ENCODE peak calls at places on chromosomes 12 and 14, in four cellular contexts. K is cardiac muscle cell; Q is tibial artery; W is CD4-positive, alpha-beta T cell. I is an unnamed sample.
A peak's percentile ranks its signal among the peaks of the same experiment; 100 is the strongest.

GRCh38 chr14:101603096-101603495 is 41.8 kb downstream of the DIO3 start:
- DNase-seq in Q (no peak), K (no peak), W (no peak), I (no peak)

GRCh38 chr14:78157855-78158436 is 12.2 kb upstream of the NRXN3 start:
- DNase-seq in Q (no peak), W (no peak), K (peak; percentile 24), I (no peak)

GRCh38 chr12:57241556-57242310 is 9.3 kb downstream of the STAC3 start:
- DNase-seq in K (no peak), Q (peak; percentile 63), W (no peak), I (peak; percentile 92)

GRCh38 chr12:117155278-117156060 is 34.8 kb downstream of the FBXO21 start:
- DNase-seq in W (peak; percentile 71), Q (no peak), K (peak; percentile 22), I (no peak)

GRCh38 chr12:39619316-39619659 is 315 bp downstream of the ABCD2 start:
- DNase-seq in W (no peak), K (peak; percentile 28), Q (no peak), I (no peak)

GRCh38 chr14:90805662-90806548 is 10.3 kb downstream of the TTC7B start:
- DNase-seq in K (peak; percentile 38), W (no peak), Q (no peak), I (no peak)

GRCh38 chr14:81684696-81685095 is 151.0 kb upstream of the SEL1L start:
- DNase-seq in K (no peak), W (no peak), Q (no peak), I (no peak)

GRCh38 chr12:102755271-102755670 is 161.8 kb downstream of the PAH start:
- DNase-seq in Q (no peak), W (no peak), K (no peak), I (no peak)

GRCh38 chr14:104142136-104143041 is 4.0 kb downstream of the KIF26A start:
- DNase-seq in W (no peak), K (no peak), Q (peak; percentile 48), I (peak; percentile 58)

GRCh38 chr12:64120568-64120967 is 101.5 kb downstream of the KICS2 start:
- DNase-seq in W (no peak), Q (no peak), K (no peak), I (no peak)

GRCh38 chr12:76083761-76084276 is 666 bp downstream of the NAP1L1 start:
- DNase-seq in K (peak; percentile 78), W (peak; percentile 68), Q (peak; percentile 79), I (no peak)

GRCh38 chr12:8890313-8891084 is 23.8 kb upstream of the PHC1 start:
- DNase-seq in Q (no peak), K (peak; percentile 68), W (peak; percentile 49), I (no peak)

GRCh38 chr12:54593135-54593534 is 4.7 kb upstream of the PPP1R1A start:
- DNase-seq in W (no peak), Q (no peak), K (no peak), I (no peak)

GRCh38 chr14:91059576-91060471 is 617 bp downstream of the RPS6KA5 start:
- DNase-seq in W (peak; percentile 52), K (peak; percentile 6), Q (peak; percentile 68), I (peak; percentile 93)

GRCh38 chr12:25384038-25384953 is 133.6 kb upstream of the KRAS start:
- DNase-seq in K (peak; percentile 2), Q (no peak), W (peak; percentile 5), I (no peak)

GRCh38 chr12:116727902-116728301 is 10.0 kb downstream of the SPRING1 start:
- DNase-seq in W (no peak), Q (no peak), K (no peak), I (no peak)

GRCh38 chr14:92637228-92637627 is 111.2 kb downstream of the LGMN start:
- DNase-seq in Q (no peak), K (peak; percentile 33), W (no peak), I (peak; percentile 79)

GRCh38 chr14:85579957-85580356 is 50.0 kb downstream of the FLRT2 start:
- DNase-seq in W (no peak), Q (no peak), K (no peak), I (no peak)

GRCh38 chr12:112169086-112169872 is 43.9 kb downstream of the TRAFD1 start:
- DNase-seq in K (no peak), Q (peak; percentile 56), W (no peak), I (peak; percentile 84)

GRCh38 chr12:12661086-12661485 is 34.9 kb downstream of the GPR19 start:
- DNase-seq in W (no peak), K (peak; percentile 87), Q (no peak), I (no peak)

GRCh38 chr14:71597955-71598659 is 334.1 kb upstream of the RGS6 start:
- DNase-seq in W (no peak), K (no peak), Q (no peak), I (no peak)